ENCODE peak calls at places on chromosome 16, in nine cellular contexts. I is adrenal gland; G is SW480; L is iris pigment epithelial cell; V is HAP-1; A is stimulated activated CD4-positive, alpha-beta T cell treated with anti-CD3 and anti-CD28 coated beads, Interleukin-2, amount 100 ng/mL, for 4 hours; U is ascending aorta; M is effector CD4-positive, alpha-beta T cell; Q is fibroblast of pulmonary artery. Z is an unnamed sample.

GRCh38 chr16:69131167-69131748 is 1.1 kb downstream of the CHTF8 start:
- DNase-seq in I (no peak), A (peak), G (no peak), Q (no peak), M (peak), U (no peak), V (peak), L (no peak), Z (no peak)

GRCh38 chr16:70419384-70420327 is 19.2 kb downstream of the ST3GAL2 start:
- DNase-seq in G (no peak), M (no peak), V (no peak), Q (no peak), I (no peak), L (no peak), A (no peak), U (no peak), Z (no peak)

GRCh38 chr16:890217-890616 is 80.6 kb downstream of the LMF1 start:
- DNase-seq in G (no peak), Q (no peak), V (no peak), A (no peak), M (no peak), I (no peak), U (no peak), L (no peak), Z (no peak)

GRCh38 chr16:77113835-77114234 is 77.2 kb upstream of the MON1B start:
- DNase-seq in U (no peak), A (no peak), Q (peak), I (no peak), M (no peak), L (no peak), V (no peak), G (no peak), Z (no peak)

GRCh38 chr16:54673353-54673752 is 257.3 kb upstream of the IRX5 start:
- DNase-seq in G (no peak), V (no peak), L (no peak), M (no peak), Q (no peak), I (no peak), U (no peak), A (no peak), Z (no peak)

GRCh38 chr16:4327386-4327781 is 11.5 kb downstream of the GLIS2 start:
- DNase-seq in U (no peak), M (no peak), V (no peak), A (no peak), L (no peak), Q (no peak), G (no peak), I (no peak), Z (no peak)

GRCh38 chr16:10981697-10982216 is 37.4 kb downstream of the CLEC16A start:
- DNase-seq in L (no peak), G (no peak), V (peak), M (no peak), Q (no peak), I (no peak), A (no peak), U (no peak), Z (no peak)

GRCh38 chr16:83475108-83475507 is 332.7 kb upstream of the HSBP1 start:
- DNase-seq in Q (no peak), I (no peak), G (no peak), L (peak), U (no peak), V (no peak), A (no peak), M (no peak), Z (no peak)

GRCh38 chr16:65725156-65725845 is 603.4 kb upstream of the CDH11 start:
- DNase-seq in Q (peak), L (peak), U (no peak), M (no peak), G (no peak), V (no peak), I (peak), A (no peak), Z (no peak)

GRCh38 chr16:9092282-9092962 is 978 bp downstream of the HAPSTR1 start:
- DNase-seq in L (no peak), G (no peak), A (no peak), Q (no peak), U (no peak), V (peak), M (peak), I (peak), Z (peak)

GRCh38 chr16:4936991-4937781 is at the start of gene PPL:
- DNase-seq in Q (no peak), M (no peak), G (peak), A (no peak), V (peak), U (no peak), I (peak), L (no peak), Z (peak)

GRCh38 chr16:28865289-28865688 is 1.6 kb downstream of the SH2B1 start:
- DNase-seq in M (no peak), L (no peak), Q (no peak), V (no peak), A (no peak), G (no peak), U (no peak), I (no peak), Z (no peak)

GRCh38 chr16:70694517-70695218 is 8.8 kb upstream of the MTSS2 start:
- DNase-seq in Q (no peak), L (no peak), I (no peak), G (no peak), M (no peak), U (no peak), V (no peak), A (no peak), Z (no peak)

GRCh38 chr16:64346080-64346479 is 775.8 kb downstream of the CDH11 start:
- DNase-seq in M (no peak), U (no peak), G (no peak), L (no peak), I (no peak), A (no peak), V (no peak), Q (no peak), Z (no peak)

GRCh38 chr16:2839650-2840450 is 9.7 kb downstream of the ZG16B start:
- DNase-seq in L (no peak), Q (no peak), U (no peak), G (no peak), A (no peak), V (no peak), M (no peak), I (no peak), Z (no peak)

GRCh38 chr16:27379919-27380318 is 22.1 kb upstream of the IL21R start:
- DNase-seq in L (no peak), A (no peak), M (no peak), Q (no peak), U (no peak), G (no peak), V (no peak), I (peak), Z (no peak)

Z was measured in lung microvascular endothelial cell.